ENCODE peak calls at places on chromosomes 6 and 20, in six cellular contexts. R is AG04449; L is CD8-positive, alpha-beta T cell; U is fibroblast of the aortic adventitia; Q is fibroblast of lung; Y is breast epithelium. A is an unnamed sample.

GRCh38 chr6:87382861-87383260 is 24.9 kb upstream of the CFAP206 start:
- DNase-seq in Q (no peak), R (no peak), U (no peak), L (no peak), Y (no peak), A (no peak)

GRCh38 chr6:166737231-166737630 is 110.2 kb upstream of the RPS6KA2 start:
- DNase-seq in Q (peak), R (no peak), Y (no peak), L (no peak), U (no peak), A (no peak)

GRCh38 chr20:14790771-14791517 is 453.5 kb upstream of the FLRT3 start:
- DNase-seq in U (no peak), R (peak), L (no peak), Y (no peak), Q (peak), A (peak)

GRCh38 chr20:55273149-55273548 is 732.2 kb downstream of the CBLN4 start:
- DNase-seq in Q (no peak), U (no peak), L (no peak), R (no peak), Y (no peak), A (no peak)

GRCh38 chr20:62583424-62583920 is 58.8 kb upstream of the SLCO4A1 start:
- DNase-seq in Y (no peak), L (no peak), Q (no peak), U (peak), R (no peak), A (no peak)

GRCh38 chr20:610130-611046 is at the start of gene TCF15:
- DNase-seq in R (no peak), U (no peak), Q (peak), L (no peak), Y (peak), A (peak)

GRCh38 chr6:33620584-33621395 is at the start of gene ITPR3:
- DNase-seq in R (no peak), U (peak), L (peak), Y (no peak), Q (peak), A (no peak)

GRCh38 chr6:170177383-170178265 is 113.3 kb downstream of the DLL1 start:
- DNase-seq in L (no peak), U (no peak), Y (peak), Q (no peak), R (no peak), A (no peak)

GRCh38 chr6:2429460-2429859 is 184.1 kb upstream of the GMDS start:
- DNase-seq in L (no peak), Y (no peak), R (peak), Q (peak), U (no peak), A (no peak)

DNA sequence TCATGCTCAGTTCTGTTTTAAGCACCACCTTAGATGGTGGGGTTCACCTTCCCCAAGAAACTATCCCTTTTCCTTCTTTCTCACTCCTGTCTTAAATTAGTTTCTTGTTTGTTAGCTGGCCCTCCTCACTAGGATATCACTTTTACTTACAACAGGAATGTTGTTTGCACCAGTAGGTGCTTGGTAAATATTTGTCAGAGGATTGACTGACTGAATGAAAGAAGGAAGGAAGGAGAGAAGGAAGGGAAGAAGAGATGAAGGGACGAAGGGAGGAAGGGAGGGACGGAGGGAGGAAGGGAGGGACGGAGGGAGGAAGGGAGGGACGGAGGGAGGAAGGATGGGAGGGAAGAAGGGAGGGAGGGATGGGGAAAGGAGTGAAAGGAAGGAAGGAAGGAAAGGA is 543 bp upstream of the KCNK15 start:
- DNase-seq in L (no peak), Q (no peak), Y (no peak), U (no peak), R (no peak), A (no peak)
- H3K4me3 ChIP-seq in L (no peak), Q (no peak), Y (peak), U (no peak), R (no peak), A (no peak)

GRCh38 chr20:16005612-16006493 is 567.4 kb downstream of the KIF16B start:
- DNase-seq in L (no peak), R (no peak), Y (no peak), Q (no peak), U (no peak), A (no peak)
- H3K4me3 ChIP-seq in L (no peak), R (no peak), Y (no peak), Q (no peak), U (no peak), A (no peak)

GRCh38 chr20:58179083-58179431 is 49.4 kb downstream of the ANKRD60 start:
- DNase-seq in L (no peak), U (no peak), R (no peak), Q (no peak), Y (no peak), A (no peak)
- H3K4me3 ChIP-seq in L (peak), U (no peak), R (no peak), Q (no peak), Y (peak), A (no peak)

DNA sequence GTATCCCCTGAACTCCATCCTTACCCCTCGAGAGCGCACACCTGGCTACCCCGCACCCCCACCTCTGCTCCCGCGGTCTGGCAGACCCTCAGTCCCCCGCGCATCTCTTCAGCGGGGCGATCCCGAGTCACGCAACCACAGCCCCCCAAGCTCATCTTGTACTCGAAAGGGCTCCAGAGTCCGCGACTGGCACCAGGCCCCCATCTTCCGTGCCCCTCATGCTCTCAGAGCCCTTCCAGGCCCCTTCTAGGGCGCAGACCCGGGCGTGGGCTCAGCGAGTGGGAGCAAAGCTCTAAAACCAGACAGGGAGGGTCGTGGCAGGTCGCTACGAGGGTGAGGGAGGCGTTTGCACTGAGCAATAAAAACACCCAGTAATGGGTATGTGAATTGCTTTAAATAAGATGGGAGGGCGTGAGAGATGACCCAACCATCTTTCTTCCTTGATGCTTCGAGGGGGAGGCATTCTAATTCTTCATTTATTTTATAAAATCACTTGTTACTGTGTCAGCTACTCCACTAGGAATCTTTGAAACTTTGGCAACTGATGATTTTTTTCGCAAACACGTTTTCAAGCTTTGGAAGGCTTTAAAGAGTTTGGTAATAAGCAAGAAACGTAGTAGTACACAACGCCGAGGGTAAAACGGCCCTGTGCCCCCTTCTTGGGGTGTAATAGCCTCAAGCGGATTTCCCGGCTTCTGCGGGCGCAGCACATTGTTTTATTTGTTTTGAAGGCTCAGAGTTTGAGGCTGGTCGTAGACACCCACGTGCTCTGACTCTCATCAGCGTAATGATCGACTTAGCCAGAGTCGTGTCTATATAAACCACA is 42.6 kb upstream of the SUPT3H start:
- DNase-seq in Y (no peak), L (peak), Q (peak), R (no peak), U (peak), A (peak)
- H3K4me3 ChIP-seq in Y (peak), L (peak), Q (peak), R (peak), U (peak), A (peak)

DNA sequence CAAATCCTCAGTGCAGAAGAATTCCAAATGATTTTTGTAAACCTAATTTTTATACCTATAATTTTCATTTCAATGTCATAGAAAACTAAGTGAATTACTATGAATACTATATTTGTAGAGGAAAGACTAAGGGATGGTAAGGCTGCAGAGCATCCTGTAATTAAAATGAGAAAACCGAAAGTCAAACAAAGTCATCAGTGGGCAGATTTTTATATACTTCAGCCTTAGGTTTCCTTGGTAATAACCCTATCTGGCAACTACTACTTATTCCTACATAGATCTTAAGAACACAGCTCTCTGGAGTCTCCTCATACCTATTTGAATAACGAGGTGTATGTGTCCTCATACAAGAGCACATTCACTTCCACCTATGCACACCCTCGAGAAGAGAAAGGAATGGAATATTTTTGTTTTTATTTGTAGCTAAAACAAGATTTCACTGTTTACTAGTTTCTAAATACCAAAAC is 117.9 kb upstream of the SGK1 start:
- DNase-seq in U (no peak), L (no peak), Y (no peak), Q (no peak), R (no peak), A (no peak)
- H3K4me3 ChIP-seq in U (no peak), L (no peak), Y (peak), Q (no peak), R (no peak), A (no peak)

GRCh38 chr6:134289204-134289575 is 28.7 kb downstream of the SGK1 start:
- DNase-seq in Q (no peak), L (no peak), Y (no peak), U (no peak), R (peak), A (no peak)
- H3K4me3 ChIP-seq in Q (no peak), L (no peak), Y (no peak), U (no peak), R (no peak), A (no peak)

GRCh38 chr6:29751480-29751879 is 28.2 kb downstream of the HLA-F start:
- DNase-seq in Y (no peak), U (no peak), Q (no peak), R (no peak), L (no peak), A (no peak)
- H3K4me3 ChIP-seq in Y (no peak), U (no peak), Q (no peak), R (no peak), L (no peak), A (no peak)

GRCh38 chr6:7087066-7087465 is 20.7 kb upstream of the RREB1 start:
- DNase-seq in Q (peak), L (no peak), Y (no peak), R (no peak), U (peak), A (no peak)
- H3K4me3 ChIP-seq in Q (peak), L (peak), Y (peak), R (peak), U (peak), A (peak)

GRCh38 chr20:44206132-44206531 is 4.4 kb downstream of the OSER1 start:
- DNase-seq in Q (no peak), L (no peak), R (no peak), U (no peak), Y (no peak), A (no peak)

GRCh38 chr20:44204832-44205215 is 5.7 kb downstream of the OSER1 start:
- DNase-seq in R (no peak), Y (no peak), Q (no peak), U (no peak), L (no peak), A (no peak)

GRCh38 chr20:44208165-44208564 is 2.4 kb downstream of the OSER1 start:
- DNase-seq in Y (no peak), U (no peak), L (no peak), R (no peak), Q (no peak), A (no peak)

GRCh38 chr20:44208770-44209169 is 1.8 kb downstream of the OSER1 start:
- DNase-seq in Y (no peak), L (no peak), U (peak), R (no peak), Q (peak), A (no peak)

DNA sequence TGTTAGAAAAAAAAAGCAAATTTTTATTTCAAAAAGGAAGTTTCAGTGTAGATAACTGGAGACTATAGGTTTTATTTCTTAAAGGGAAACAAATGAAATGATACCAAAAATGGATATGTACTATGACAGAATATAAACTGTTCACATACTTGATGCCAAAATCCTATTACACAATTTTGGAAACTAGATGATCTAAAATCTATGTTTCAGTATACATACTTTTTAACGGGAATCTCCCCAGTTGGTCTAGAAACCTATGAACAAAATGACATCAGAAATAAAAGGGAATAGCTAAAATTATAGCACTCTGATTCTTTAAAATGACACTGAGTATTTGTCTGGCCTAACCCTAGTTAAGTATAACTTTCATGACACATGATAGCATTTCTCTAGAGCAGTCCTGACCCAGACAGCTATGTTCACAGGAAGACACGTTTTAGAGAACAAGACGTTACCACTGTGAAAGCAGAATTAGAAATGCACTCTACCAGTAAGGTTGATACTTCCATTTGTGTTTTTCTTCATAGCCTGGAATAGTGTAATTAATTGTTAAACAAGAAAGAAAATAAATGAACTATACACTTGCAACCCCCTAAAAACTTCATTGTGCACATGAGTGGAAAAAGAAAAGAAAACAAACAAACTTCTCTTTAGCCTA is 3.4 kb downstream of the OSER1 start:
- DNase-seq in U (peak), L (no peak), Y (no peak), Q (no peak), R (no peak), A (no peak)
- H3K4me3 ChIP-seq in U (no peak), L (no peak), Y (no peak), Q (peak), R (no peak), A (no peak)